ENCODE peak calls at places on chromosomes 6 and 20, in ten cellular contexts. O is kidney tubule cell, U is HT-29, T is renal cortical epithelial cell, S is endothelial cell, R is naive B cell, Z is G401, P is cardiac septum, B is T47D, Q is neural progenitor cell. J is an unnamed sample.

GRCh38 chr6:166770216-166771116 is 143.4 kb upstream of the RPS6KA2 start:
- DNase-seq in B (no peak), O (no peak), R (no peak), T (no peak), Q (no peak), P (peak), S (peak), Z (no peak), U (no peak), J (no peak)

GRCh38 chr6:169839029-169839481 is 87.6 kb downstream of the ERMARD start:
- DNase-seq in U (no peak), P (peak), Q (no peak), B (no peak), O (no peak), Z (no peak), R (no peak), T (no peak), S (peak), J (no peak)

GRCh38 chr20:64107736-64108457 is 532 bp upstream of the NPBWR2 start:
- DNase-seq in S (no peak), U (no peak), Q (no peak), P (peak), R (peak), B (no peak), O (no peak), T (no peak), Z (no peak), J (no peak)

GRCh38 chr6:100188754-100189153 is 194.7 kb upstream of the MCHR2 start:
- DNase-seq in R (no peak), B (no peak), S (no peak), Q (no peak), Z (no peak), U (no peak), O (no peak), T (no peak), P (no peak), J (no peak)

GRCh38 chr6:42510795-42511194 is 53.0 kb upstream of the UBR2 start:
- DNase-seq in O (no peak), Q (no peak), S (no peak), P (no peak), Z (no peak), U (no peak), R (no peak), B (no peak), T (no peak), J (no peak)

GRCh38 chr6:78749326-78749725 is 118.0 kb upstream of the IRAK1BP1 start:
- DNase-seq in Z (no peak), O (no peak), R (no peak), P (no peak), U (no peak), S (no peak), Q (no peak), T (no peak), B (no peak), J (no peak)

GRCh38 chr6:168410035-168410434 is 30.9 kb upstream of the SMOC2 start:
- DNase-seq in U (no peak), T (no peak), R (no peak), P (no peak), S (no peak), Z (no peak), Q (no peak), O (no peak), B (no peak), J (no peak)

GRCh38 chr6:26623339-26623859 is 26.6 kb downstream of the ABT1 start:
- DNase-seq in R (no peak), Z (no peak), U (no peak), S (no peak), B (no peak), T (no peak), Q (no peak), P (no peak), O (no peak), J (no peak)

GRCh38 chr6:157099912-157100593 is 223.3 kb downstream of the TMEM242 start:
- DNase-seq in S (no peak), R (peak), U (no peak), O (no peak), P (no peak), T (no peak), Q (no peak), B (no peak), Z (no peak), J (no peak)

GRCh38 chr6:10749734-10750133 is 2.1 kb downstream of the TMEM14B start:
- DNase-seq in O (no peak), P (no peak), R (no peak), T (no peak), U (no peak), Q (no peak), B (no peak), Z (no peak), S (no peak), J (no peak)

GRCh38 chr20:25237610-25238318 is 10.1 kb upstream of the PYGB start:
- DNase-seq in T (peak), Q (no peak), O (peak), P (no peak), S (no peak), B (no peak), U (peak), R (no peak), Z (no peak), J (peak)

GRCh38 chr20:4894409-4894808 is 106.9 kb downstream of the SLC23A2 start:
- DNase-seq in B (no peak), R (no peak), S (no peak), U (no peak), Z (peak), T (no peak), Q (no peak), O (no peak), P (no peak), J (no peak)

GRCh38 chr6:31401403-31401802 is 2.0 kb upstream of the MICA start:
- DNase-seq in Z (peak), P (no peak), U (peak), T (peak), B (no peak), O (peak), R (no peak), S (no peak), Q (no peak), J (peak)

GRCh38 chr6:141169419-141169818 is 963.3 kb upstream of the GJE1 start:
- DNase-seq in S (no peak), R (no peak), U (no peak), T (peak), P (no peak), Z (no peak), B (no peak), Q (peak), O (peak), J (no peak)

GRCh38 chr20:48394415-48395081 is 433.3 kb downstream of the PREX1 start:
- DNase-seq in S (no peak), O (no peak), Z (no peak), U (no peak), B (no peak), Q (no peak), R (no peak), T (no peak), P (peak), J (no peak)

GRCh38 chr6:100307561-100307960 is 157.2 kb downstream of the SIM1 start:
- DNase-seq in U (no peak), T (no peak), R (no peak), B (no peak), Z (no peak), Q (no peak), O (peak), P (no peak), S (no peak), J (no peak)

GRCh38 chr6:161637658-161638057 is 363.8 kb upstream of the AGPAT4 start:
- DNase-seq in O (no peak), B (no peak), R (no peak), Z (no peak), P (no peak), Q (no peak), U (no peak), T (no peak), S (no peak), J (no peak)

GRCh38 chr6:151847064-151847463 is 39.6 kb downstream of the ESR1 start:
- DNase-seq in U (peak), P (no peak), Q (peak), S (peak), O (peak), B (no peak), R (no peak), Z (no peak), T (peak), J (no peak)

GRCh38 chr6:137094411-137095008 is 49.7 kb upstream of the IL20RA start:
- DNase-seq in U (peak), T (peak), Z (peak), Q (peak), S (peak), O (peak), B (peak), P (no peak), R (peak), J (peak)

GRCh38 chr20:36988494-36988966 is 37.0 kb upstream of the SAMHD1 start:
- DNase-seq in P (no peak), R (no peak), Q (no peak), T (peak), O (peak), S (no peak), B (no peak), Z (no peak), U (no peak), J (no peak)

GRCh38 chr6:86856937-86857563 is 80.3 kb upstream of the HTR1E start:
- DNase-seq in Q (peak), O (peak), B (peak), U (peak), P (no peak), Z (peak), S (peak), R (no peak), T (peak), J (no peak)

GRCh38 chr20:13142143-13142542 is 78.9 kb upstream of the ISM1 start:
- DNase-seq in B (no peak), T (peak), P (no peak), U (no peak), Z (no peak), O (peak), S (no peak), R (no peak), Q (peak), J (no peak)

GRCh38 chr20:33657704-33658095 is 4.4 kb upstream of the C20orf144 start:
- DNase-seq in R (no peak), T (no peak), Q (no peak), P (no peak), O (no peak), S (no peak), B (peak), Z (no peak), U (no peak), J (no peak)

GRCh38 chr20:48897298-48898044 is 24.0 kb upstream of the ARFGEF2 start:
- DNase-seq in U (peak), R (no peak), Q (no peak), P (no peak), B (no peak), S (no peak), O (peak), Z (no peak), T (peak), J (peak)

GRCh38 chr6:282867-283416 is 9.3 kb upstream of the DUSP22 start:
- DNase-seq in O (no peak), B (no peak), R (no peak), P (no peak), Q (no peak), U (no peak), T (no peak), Z (no peak), S (no peak), J (no peak)

J was measured in RCC 7860.